ENCODE peak calls at places on chromosomes 12 and 14, in ten cellular contexts. U, A, B, M, V, E, I, T, C and L are unnamed samples.

GRCh38 chr12:630656-631632 is 32.3 kb downstream of the NINJ2 start:
- DNase-seq in T (peak; percentile 32), E (no peak), I (no peak), B (no peak), A (no peak), C (no peak), M (peak; percentile 65), V (peak; percentile 90), U (no peak), L (no peak)

GRCh38 chr12:14283489-14284144 is 81.9 kb upstream of the ATF7IP start:
- DNase-seq in B (no peak), T (no peak), M (no peak), I (no peak), E (no peak), U (no peak), V (no peak), C (no peak), A (no peak), L (no peak)

GRCh38 chr12:50764116-50764860 is 387 bp downstream of the ATF1 start:
- DNase-seq in I (peak; percentile 25), C (no peak), E (peak; percentile 36), M (peak; percentile 70), V (peak; percentile 82), A (peak; percentile 50), B (peak; percentile 37), U (peak; percentile 62), T (peak; percentile 18), L (peak; percentile 25)

GRCh38 chr12:60106207-60106606 is 510.4 kb downstream of the SLC16A7 start:
- DNase-seq in M (no peak), A (no peak), T (no peak), I (peak; percentile 53), B (no peak), E (no peak), C (peak; percentile 9), U (no peak), V (no peak), L (no peak)

GRCh38 chr12:41264281-41264680 is 76.2 kb downstream of the PDZRN4 start:
- DNase-seq in C (peak; percentile 24), U (peak; percentile 51), T (no peak), B (no peak), M (no peak), V (no peak), I (peak; percentile 7), A (no peak), E (no peak), L (peak; percentile 29)

GRCh38 chr14:68514611-68515194 is 278.2 kb downstream of the ZFP36L1 start:
- DNase-seq in A (no peak), B (no peak), E (no peak), U (no peak), M (no peak), T (no peak), V (no peak), C (no peak), I (no peak), L (no peak)

GRCh38 chr12:57208946-57209282 is 7.7 kb upstream of the NXPH4 start:
- DNase-seq in M (no peak), T (no peak), E (no peak), A (no peak), B (no peak), V (no peak), I (no peak), C (no peak), U (peak; percentile 28), L (peak; percentile 68)

GRCh38 chr12:51683763-51684357 is 92.8 kb downstream of the SCN8A start:
- DNase-seq in B (no peak), A (no peak), C (peak; percentile 22), E (no peak), I (peak; percentile 86), U (no peak), T (no peak), V (no peak), M (no peak), L (no peak)

GRCh38 chr14:54727929-54728328 is 161.0 kb downstream of the SAMD4A start:
- DNase-seq in V (no peak), M (no peak), E (peak; percentile 63), C (no peak), A (no peak), U (no peak), T (no peak), I (no peak), B (no peak), L (no peak)

GRCh38 chr12:69896653-69897381 is 71.8 kb downstream of the MYRFL start:
- DNase-seq in E (no peak), T (no peak), M (no peak), I (no peak), A (no peak), V (no peak), B (no peak), C (no peak), U (no peak), L (no peak)

GRCh38 chr12:108360487-108360886 is 21.4 kb upstream of the CMKLR1 start:
- DNase-seq in E (no peak), B (no peak), C (peak; percentile 69), V (no peak), M (no peak), A (no peak), T (no peak), I (no peak), U (no peak), L (no peak)

GRCh38 chr14:88986146-88986841 is 161.8 kb downstream of the TTC8 start:
- DNase-seq in U (no peak), V (no peak), M (no peak), E (no peak), B (no peak), T (no peak), I (peak; percentile 69), A (no peak), C (peak; percentile 85), L (no peak)